ENCODE peak calls at places on chromosome 9, in five cellular contexts. C is colonic mucosa, U is heart left ventricle, T is kidney, F is GM12878. Y is an unnamed sample. For H3K4me1, the result is how much of the 10 kb centered on the place peaks cover.

GRCh38 chr9:77305622-77306365 is 128.5 kb downstream of the VPS13A start:
- DNase-seq in U (no peak), C (no peak), F (no peak), T (no peak), Y (no peak)

GRCh38 chr9:136848393-136849037 is 694 bp upstream of the PHPT1 start:
- DNase-seq in U (no peak), C (peak), F (no peak), T (no peak), Y (peak)

GRCh38 chr9:137688725-137689124 is 69.9 kb downstream of the EHMT1 start:
- DNase-seq in C (no peak), U (no peak), T (no peak), F (no peak), Y (no peak)

GRCh38 chr9:129491486-129491855 is 129.4 kb downstream of the C9orf50 start:
- DNase-seq in U (peak), T (peak), F (no peak), C (no peak), Y (peak)

GRCh38 chr9:83204047-83204446 is 141.1 kb upstream of the RASEF start:
- DNase-seq in F (no peak), U (no peak), C (no peak), T (no peak), Y (no peak)

GRCh38 chr9:83285836-83286235 is 222.9 kb upstream of the RASEF start:
- DNase-seq in C (no peak), T (no peak), U (no peak), F (no peak), Y (no peak)

GRCh38 chr9:20601292-20601691 is 21.0 kb downstream of the MLLT3 start:
- DNase-seq in U (no peak), F (no peak), C (no peak), T (no peak), Y (no peak)

GRCh38 chr9:1531411-1531903 is 481.3 kb downstream of the DMRT2 start:
- DNase-seq in C (no peak), U (no peak), F (no peak), T (no peak), Y (no peak)

GRCh38 chr9:35476596-35476995 is 13.3 kb upstream of the RUSC2 start:
- DNase-seq in F (no peak), T (no peak), U (no peak), C (no peak), Y (no peak)

GRCh38 chr9:86424246-86424891 is 70.2 kb upstream of the TUT7 start:
- DNase-seq in T (no peak), U (no peak), F (no peak), C (no peak), Y (no peak)

GRCh38 chr9:122900791-122901190 is 4.4 kb downstream of the RC3H2 start:
- DNase-seq in C (no peak), T (no peak), U (no peak), F (no peak), Y (no peak)

GRCh38 chr9:96852676-96853075 is 1.6 kb downstream of the ZNF782 start:
- DNase-seq in F (no peak), U (no peak), C (no peak), T (no peak), Y (no peak)

GRCh38 chr9:117135481-117135880 is 279.4 kb downstream of the ASTN2 start:
- DNase-seq in C (no peak), T (no peak), U (no peak), F (no peak), Y (no peak)

DNA sequence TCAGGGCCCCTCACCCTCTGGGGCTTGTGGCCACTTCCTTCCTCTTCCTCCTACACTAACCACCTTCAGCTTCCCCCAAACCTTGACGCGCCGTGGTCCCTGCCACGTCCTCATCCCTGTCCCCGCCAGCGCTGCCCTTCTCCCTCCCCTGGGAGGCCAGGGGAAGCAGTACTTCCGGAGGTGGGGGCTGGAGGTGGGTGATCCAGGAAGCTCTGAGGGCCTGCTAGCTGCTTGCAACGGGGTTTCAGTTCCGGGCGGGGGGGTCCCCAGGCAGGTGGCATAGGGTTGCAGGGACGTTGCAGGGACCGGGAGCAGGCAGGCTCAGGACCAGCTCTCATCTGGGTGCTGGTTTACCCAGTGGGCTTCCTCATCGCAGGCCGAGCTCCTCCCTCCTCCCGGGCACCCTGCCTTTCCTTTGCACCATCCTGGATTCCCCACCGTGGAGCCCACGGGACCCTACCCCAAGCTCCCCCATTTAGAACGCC is 70.0 kb downstream of the RXRA start:
- DNase-seq in F (peak), U (no peak), C (no peak), T (no peak), Y (no peak)
- H3K4me1 ChIP-seq in F (under half), U (half or more), C (under half), T (half or more), Y (half or more)

GRCh38 chr9:132591244-132591643 is 8.8 kb downstream of the BARHL1 start:
- DNase-seq in F (no peak), T (no peak), U (no peak), C (no peak), Y (no peak)
- H3K4me3 ChIP-seq in F (no peak), T (no peak), U (no peak), C (no peak), Y (no peak)

DNA sequence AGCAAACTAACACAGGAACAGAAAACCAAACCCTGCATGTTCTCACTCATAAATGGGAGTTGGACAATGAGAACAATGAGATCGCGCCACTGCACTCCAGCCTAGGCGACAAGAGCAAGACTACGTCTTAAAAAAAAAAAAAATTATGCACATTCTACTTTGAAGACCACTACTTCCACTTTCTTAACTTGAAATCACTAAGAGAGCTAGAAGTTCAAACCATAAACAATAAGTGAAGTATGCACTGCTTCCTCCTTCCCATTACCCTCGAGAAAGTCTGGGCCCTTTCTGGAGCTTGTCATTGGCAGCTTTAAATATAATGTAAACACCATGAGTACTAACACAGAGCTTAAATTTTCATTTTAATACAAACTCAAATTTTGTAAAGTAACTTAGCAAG is 94.9 kb downstream of the TLE1 start:
- DNase-seq in T (no peak), C (no peak), F (no peak), U (no peak), Y (no peak)
- H3K4me1 ChIP-seq in T (under half), C (under half), F (under half), U (under half), Y (under half)

GRCh38 chr9:121123816-121124536 is 49.2 kb downstream of the CNTRL start:
- DNase-seq in T (no peak), F (no peak), C (no peak), U (no peak), Y (no peak)

GRCh38 chr9:121120386-121120785 is 45.6 kb downstream of the CNTRL start:
- DNase-seq in T (no peak), U (no peak), C (no peak), F (no peak), Y (no peak)

GRCh38 chr9:121122450-121123032 is 47.8 kb downstream of the CNTRL start:
- DNase-seq in F (peak), U (no peak), C (no peak), T (no peak), Y (no peak)

GRCh38 chr9:121118266-121118665 is 43.5 kb downstream of the CNTRL start:
- DNase-seq in F (no peak), T (no peak), C (no peak), U (no peak), Y (no peak)

GRCh38 chr9:121121582-121122087 is 46.9 kb downstream of the CNTRL start:
- DNase-seq in T (peak), C (peak), F (peak), U (peak), Y (peak)
- H3K4me3 ChIP-seq in T (peak), C (peak), F (peak), U (peak), Y (peak)

GRCh38 chr9:120402741-120403542 is 177.0 kb downstream of the CDK5RAP2 start:
- DNase-seq in F (no peak), T (no peak), C (no peak), U (no peak), Y (no peak)
- H3K4me1 ChIP-seq in F (under half), T (under half), C (under half), U (under half), Y (under half)

GRCh38 chr9:17905356-17906203 is 326.7 kb downstream of the SH3GL2 start:
- DNase-seq in C (peak), U (no peak), F (no peak), T (peak), Y (no peak)
- H3K4me3 ChIP-seq in C (peak), U (peak), F (no peak), T (no peak), Y (peak)

Y was measured in upper lobe of right lung.